ENCODE peak calls at places on chromosome 11, in ten cellular contexts. V, G, B, Q, H, Y, T, D, N and U are unnamed samples.

GRCh38 chr11:3886985-3887384 is 31.5 kb downstream of the STIM1 start:
- DNase-seq in V (no peak), G (no peak), B (no peak), Q (no peak), H (no peak), Y (no peak), T (no peak), D (no peak), N (no peak), U (no peak)

GRCh38 chr11:13333456-13333957 is 55.9 kb downstream of the BMAL1 start:
- DNase-seq in V (no peak), G (peak), B (no peak), Q (no peak), H (no peak), Y (no peak), T (no peak), D (no peak), N (peak), U (no peak)

GRCh38 chr11:14186376-14186775 is 172.6 kb downstream of the RRAS2 start:
- DNase-seq in V (no peak), G (no peak), B (no peak), Q (no peak), H (no peak), Y (no peak), T (no peak), D (no peak), N (no peak), U (no peak)

GRCh38 chr11:131690362-131690761 is 319.9 kb downstream of the NTM start:
- DNase-seq in V (no peak), G (no peak), B (no peak), Q (no peak), H (no peak), Y (no peak), T (no peak), D (no peak), N (no peak), U (no peak)

GRCh38 chr11:11267312-11267711 is 85.7 kb downstream of the CSNK2A3 start:
- DNase-seq in V (no peak), G (peak), B (no peak), Q (no peak), H (no peak), Y (no peak), T (no peak), D (no peak), N (no peak), U (no peak)

GRCh38 chr11:72038491-72038890 is 39.8 kb downstream of the IL18BP start:
- DNase-seq in V (peak), G (no peak), B (peak), Q (no peak), H (peak), Y (no peak), T (peak), D (peak), N (peak), U (no peak)

GRCh38 chr11:35619754-35620640 is 1.7 kb downstream of the FJX1 start:
- DNase-seq in V (no peak), G (peak), B (peak), Q (peak), H (no peak), Y (peak), T (no peak), D (no peak), N (peak), U (no peak)

GRCh38 chr11:29773656-29774264 is 243.1 kb downstream of the KCNA4 start:
- DNase-seq in V (no peak), G (peak), B (peak), Q (no peak), H (no peak), Y (no peak), T (no peak), D (no peak), N (no peak), U (no peak)

GRCh38 chr11:92384316-92384715 is 159.7 kb downstream of the FAT3 start:
- DNase-seq in V (peak), G (no peak), B (no peak), Q (no peak), H (no peak), Y (no peak), T (no peak), D (no peak), N (no peak), U (no peak)

GRCh38 chr11:13318498-13319295 is 41.1 kb downstream of the BMAL1 start:
- DNase-seq in V (peak), G (no peak), B (no peak), Q (no peak), H (no peak), Y (no peak), T (no peak), D (no peak), N (no peak), U (no peak)

GRCh38 chr11:132590986-132591385 is 941.3 kb downstream of the OPCML start:
- DNase-seq in V (no peak), G (no peak), B (no peak), Q (no peak), H (no peak), Y (no peak), T (no peak), D (no peak), N (no peak), U (no peak)

GRCh38 chr11:41309716-41310115 is 149.7 kb downstream of the LRRC4C start:
- DNase-seq in V (no peak), G (no peak), B (no peak), Q (peak), H (no peak), Y (no peak), T (no peak), D (no peak), N (no peak), U (no peak)
- TF ChIP-seq CTCF in V (no peak), G (no peak), B (peak), Q (peak), H (no peak), Y (no peak), T (no peak), D (no peak), N (no peak), U (no peak)

GRCh38 chr11:65352783-65353182 is 1.8 kb upstream of the TIGD3 start:
- DNase-seq in V (peak), G (no peak), B (no peak), Q (no peak), H (no peak), Y (no peak), T (no peak), D (no peak), N (no peak), U (no peak)

GRCh38 chr11:65354265-65355012 is at the start of gene TIGD3:
- DNase-seq in V (peak), G (peak), B (peak), Q (peak), H (peak), Y (peak), T (peak), D (peak), N (peak), U (peak)

GRCh38 chr11:65355013-65355775 is 643 bp downstream of the TIGD3 start:
- DNase-seq in V (no peak), G (no peak), B (peak), Q (peak), H (no peak), Y (peak), T (peak), D (peak), N (peak), U (no peak)

GRCh38 chr11:65353900-65354264 is 669 bp upstream of the TIGD3 start:
- DNase-seq in V (no peak), G (no peak), B (no peak), Q (peak), H (no peak), Y (peak), T (no peak), D (no peak), N (no peak), U (no peak)

GRCh38 chr11:65353376-65353775 is 1.2 kb upstream of the TIGD3 start:
- DNase-seq in V (no peak), G (no peak), B (no peak), Q (no peak), H (no peak), Y (peak), T (no peak), D (no peak), N (no peak), U (no peak)
- TF ChIP-seq CTCF in V (no peak), G (no peak), B (no peak), Q (no peak), H (no peak), Y (no peak), T (no peak), D (no peak), N (no peak), U (no peak)

GRCh38 chr11:61186504-61186903 is 16.8 kb upstream of the PGA3 start:
- DNase-seq in V (no peak), G (no peak), B (no peak), Q (no peak), H (no peak), Y (no peak), T (no peak), D (no peak), N (no peak), U (no peak)

GRCh38 chr11:61187505-61188130 is 15.7 kb upstream of the PGA3 start:
- DNase-seq in V (peak), G (peak), B (peak), Q (peak), H (peak), Y (no peak), T (no peak), D (peak), N (peak), U (peak)

GRCh38 chr11:61181489-61181888 is 20.3 kb upstream of the VPS37C start:
- DNase-seq in V (no peak), G (no peak), B (no peak), Q (no peak), H (no peak), Y (no peak), T (no peak), D (no peak), N (no peak), U (no peak)

GRCh38 chr11:61183645-61184044 is 19.7 kb upstream of the PGA3 start:
- DNase-seq in V (no peak), G (no peak), B (no peak), Q (no peak), H (no peak), Y (no peak), T (no peak), D (no peak), N (no peak), U (no peak)
- TF ChIP-seq CTCF in V (peak), G (no peak), B (no peak), Q (no peak), H (no peak), Y (no peak), T (no peak), D (no peak), N (no peak), U (no peak)

GRCh38 chr11:73186886-73187285 is 31.2 kb upstream of the P2RY2 start:
- DNase-seq in V (no peak), G (no peak), B (no peak), Q (no peak), H (no peak), Y (no peak), T (peak), D (no peak), N (no peak), U (no peak)

GRCh38 chr11:73186294-73186850 is 31.7 kb upstream of the P2RY2 start:
- DNase-seq in V (no peak), G (peak), B (no peak), Q (no peak), H (no peak), Y (no peak), T (no peak), D (no peak), N (no peak), U (no peak)

GRCh38 chr11:73185680-73186293 is 32.3 kb upstream of the P2RY2 start:
- DNase-seq in V (peak), G (peak), B (no peak), Q (no peak), H (no peak), Y (no peak), T (peak), D (no peak), N (no peak), U (no peak)

GRCh38 chr11:73184953-73185671 is 33.0 kb upstream of the P2RY2 start:
- DNase-seq in V (peak), G (peak), B (peak), Q (peak), H (peak), Y (peak), T (peak), D (peak), N (peak), U (peak)

GRCh38 chr11:73182824-73183321 is 35.2 kb upstream of the P2RY2 start:
- DNase-seq in V (no peak), G (no peak), B (peak), Q (no peak), H (no peak), Y (no peak), T (peak), D (no peak), N (peak), U (no peak)
- TF ChIP-seq CTCF in V (no peak), G (no peak), B (peak), Q (no peak), H (no peak), Y (no peak), T (no peak), D (no peak), N (peak), U (no peak)

DNA sequence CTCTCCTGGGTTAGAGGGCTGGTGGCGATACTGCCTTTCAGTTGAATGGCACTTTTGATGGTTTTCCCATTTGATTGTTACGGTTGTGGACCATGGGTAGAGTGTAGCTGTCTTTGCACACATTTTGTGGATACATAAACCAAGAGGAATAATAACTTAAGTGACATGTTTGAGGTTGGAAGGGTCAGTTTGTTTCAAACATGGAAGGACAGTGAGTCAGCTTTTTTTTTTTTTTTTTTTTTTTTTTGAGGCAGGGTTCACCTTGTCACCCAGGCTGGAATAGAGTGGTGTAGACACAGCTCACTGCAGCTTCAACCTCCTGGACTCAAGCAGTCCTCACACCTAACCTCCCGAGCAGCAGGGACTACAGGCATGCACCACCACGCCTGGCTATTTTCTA is 41.1 kb downstream of the PPFIA1 start:
- DNase-seq in V (no peak), G (no peak), B (no peak), Q (no peak), H (no peak), Y (no peak), T (no peak), D (no peak), N (no peak), U (no peak)
- TF ChIP-seq CTCF in V (no peak), G (no peak), B (no peak), Q (no peak), H (no peak), Y (no peak), T (no peak), D (no peak), N (no peak), U (no peak)

DNA sequence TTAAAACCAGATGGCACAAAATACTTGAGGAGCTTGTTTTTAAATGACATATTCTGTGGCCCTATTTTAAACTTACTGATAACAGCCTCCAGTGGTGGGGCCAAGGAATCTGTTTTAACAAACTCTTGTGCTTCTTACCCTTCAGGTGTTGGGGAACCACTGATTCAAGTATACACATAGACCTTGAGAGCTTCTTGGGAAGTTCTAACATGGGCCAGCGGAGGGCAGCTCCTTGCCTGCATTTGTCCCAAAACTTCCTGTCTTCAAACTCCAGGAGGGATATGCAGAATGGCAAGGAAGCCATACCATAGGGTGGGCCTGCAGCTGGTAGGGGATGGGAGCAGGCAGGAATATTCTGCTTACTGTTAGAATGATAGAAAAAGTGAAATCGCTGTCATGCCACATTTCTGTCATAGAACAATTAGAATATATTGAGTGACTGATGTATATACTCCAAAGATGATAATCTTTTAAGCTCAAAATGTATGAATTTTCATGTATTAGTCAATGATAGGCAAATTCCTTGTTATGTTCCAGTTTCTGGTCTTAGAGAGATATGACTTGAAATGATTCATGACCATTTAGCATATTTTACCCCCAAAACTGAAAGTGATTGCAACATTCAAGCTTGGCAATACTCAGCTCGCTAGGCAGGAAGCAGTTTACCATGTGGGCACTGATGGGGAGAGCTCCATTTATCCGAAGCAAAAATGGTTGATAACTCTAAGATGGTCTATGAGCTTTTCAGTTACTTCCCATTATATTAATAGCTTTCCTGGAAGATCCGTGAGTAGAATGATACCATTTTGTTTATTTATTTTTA is 9.2 kb downstream of the EXT2 start:
- DNase-seq in V (peak), G (no peak), B (no peak), Q (peak), H (no peak), Y (no peak), T (no peak), D (no peak), N (no peak), U (no peak)
- TF ChIP-seq CTCF in V (peak), G (no peak), B (no peak), Q (no peak), H (no peak), Y (no peak), T (no peak), D (no peak), N (no peak), U (no peak)

GRCh38 chr11:69444381-69445130 is 36.9 kb upstream of the LINC01488 start:
- DNase-seq in V (peak), G (peak), B (peak), Q (peak), H (peak), Y (peak), T (peak), D (peak), N (peak), U (peak)
- TF ChIP-seq CTCF in V (peak), G (peak), B (peak), Q (peak), H (no peak), Y (no peak), T (peak), D (no peak), N (peak), U (no peak)